ENCODE peak calls at places on chromosomes 1 and 21, in nine cellular contexts. B, A, H, S, Q, E, W, Z and G are unnamed samples.

GRCh38 chr1:169112241-169112640 is 5.8 kb downstream of the ATP1B1 start:
- DNase-seq in S (no peak), A (no peak), Z (no peak), Q (no peak), H (peak), E (no peak), W (no peak), B (no peak), G (no peak)

GRCh38 chr1:235095938-235096562 is 32.6 kb downstream of the TOMM20 start:
- DNase-seq in S (no peak), W (no peak), Q (no peak), E (no peak), H (no peak), B (no peak), A (no peak), Z (no peak), G (no peak)

GRCh38 chr21:16578912-16579311 is 849.1 kb downstream of the USP25 start:
- DNase-seq in A (no peak), E (peak), Q (no peak), S (no peak), B (peak), Z (no peak), W (no peak), H (no peak), G (no peak)

GRCh38 chr1:198700016-198700392 is 61.2 kb downstream of the PTPRC start:
- DNase-seq in H (no peak), Z (no peak), W (no peak), Q (no peak), A (no peak), S (no peak), E (no peak), B (no peak), G (no peak)

GRCh38 chr1:224662870-224663269 is 46.8 kb downstream of the CNIH3 start:
- DNase-seq in Z (no peak), W (no peak), A (no peak), B (no peak), Q (no peak), S (no peak), E (no peak), H (no peak), G (no peak)

GRCh38 chr1:12338017-12338416 is 108.2 kb downstream of the VPS13D start:
- DNase-seq in Q (no peak), H (no peak), A (no peak), B (peak), E (no peak), Z (no peak), W (no peak), S (no peak), G (no peak)

GRCh38 chr21:31894441-31894840 is 21.6 kb downstream of the HUNK start:
- DNase-seq in Z (no peak), A (no peak), B (no peak), E (no peak), H (no peak), Q (no peak), S (no peak), W (no peak), G (no peak)

GRCh38 chr1:12148958-12149790 is 17.6 kb upstream of the TNFRSF1B start:
- DNase-seq in W (no peak), Q (no peak), S (no peak), B (no peak), A (no peak), Z (no peak), E (no peak), H (no peak), G (no peak)

GRCh38 chr1:16984717-16985116 is 4.3 kb upstream of the MFAP2 start:
- DNase-seq in E (no peak), H (no peak), W (peak), Z (peak), Q (peak), S (no peak), B (peak), A (no peak), G (no peak)

GRCh38 chr1:184827600-184828368 is 73.1 kb upstream of the EDEM3 start:
- DNase-seq in A (no peak), H (no peak), B (peak), E (peak), Z (peak), W (no peak), S (no peak), Q (peak), G (no peak)

GRCh38 chr1:36297062-36297461 is 9.1 kb upstream of the SH3D21 start:
- DNase-seq in E (no peak), Z (peak), A (no peak), B (no peak), S (no peak), Q (peak), H (no peak), W (no peak), G (no peak)

GRCh38 chr1:8873001-8873400 is 5.5 kb downstream of the ENO1 start:
- DNase-seq in S (no peak), Q (no peak), A (no peak), W (no peak), H (no peak), E (no peak), B (no peak), Z (no peak), G (no peak)

GRCh38 chr1:119732465-119733168 is 20.9 kb downstream of the PHGDH start:
- DNase-seq in W (no peak), S (no peak), H (no peak), B (no peak), Z (no peak), E (no peak), Q (peak), A (no peak), G (no peak)

GRCh38 chr21:39645331-39645730 is 32.6 kb downstream of the B3GALT5 start:
- DNase-seq in E (no peak), W (no peak), H (no peak), Z (no peak), Q (no peak), B (no peak), S (no peak), A (no peak), G (no peak)

GRCh38 chr1:143720087-143721023 is 251.4 kb downstream of the FAM72C start:
- DNase-seq in B (peak), Z (no peak), W (peak), Q (peak), S (no peak), H (peak), A (no peak), E (no peak), G (peak)

GRCh38 chr1:3803905-3804626 is 7.8 kb upstream of the LRRC47 start:
- DNase-seq in A (no peak), Z (no peak), W (no peak), B (no peak), H (no peak), E (no peak), S (no peak), Q (no peak), G (no peak)

GRCh38 chr1:71660417-71660816 is 579.6 kb upstream of the ZRANB2 start:
- DNase-seq in Z (no peak), W (no peak), E (no peak), B (peak), S (no peak), H (no peak), Q (peak), A (no peak), G (no peak)

GRCh38 chr1:64246294-64246917 is 43.0 kb downstream of the UBE2U start:
- DNase-seq in Q (no peak), S (no peak), E (peak), B (peak), H (peak), Z (peak), A (no peak), W (no peak), G (no peak)

GRCh38 chr21:32558131-32558530 is 27.2 kb downstream of the TCP10L start:
- DNase-seq in Q (no peak), W (no peak), S (no peak), H (no peak), A (no peak), E (no peak), Z (no peak), B (no peak), G (no peak)

GRCh38 chr1:151984313-151984956 is 9.2 kb downstream of the S100A10 start:
- DNase-seq in A (no peak), Z (no peak), H (no peak), Q (no peak), E (no peak), W (no peak), S (no peak), B (no peak), G (no peak)

GRCh38 chr1:92784639-92785500 is at the start of gene EVI5:
- DNase-seq in W (peak), B (peak), Q (peak), Z (peak), S (peak), H (peak), E (peak), A (peak), G (peak)

GRCh38 chr1:236163460-236164153 is 21.3 kb downstream of the GPR137B start:
- DNase-seq in H (no peak), B (no peak), A (no peak), E (no peak), S (no peak), W (no peak), Q (no peak), Z (no peak), G (no peak)

GRCh38 chr1:23530089-23530749 is 814 bp downstream of the E2F2 start:
- DNase-seq in Z (no peak), A (no peak), E (no peak), Q (no peak), B (no peak), H (no peak), S (no peak), W (no peak), G (no peak)

GRCh38 chr1:23531695-23532094 is 662 bp upstream of the E2F2 start:
- DNase-seq in A (no peak), W (no peak), E (no peak), B (no peak), H (no peak), S (no peak), Z (no peak), Q (no peak), G (no peak)

GRCh38 chr1:23529146-23530088 is 1.6 kb downstream of the E2F2 start:
- DNase-seq in S (no peak), E (no peak), Q (peak), Z (no peak), W (no peak), A (no peak), B (no peak), H (peak), G (no peak)

GRCh38 chr1:23533288-23534130 is 2.5 kb upstream of the E2F2 start:
- DNase-seq in B (no peak), S (no peak), W (no peak), A (no peak), Z (peak), Q (peak), H (no peak), E (no peak), G (no peak)

DNA sequence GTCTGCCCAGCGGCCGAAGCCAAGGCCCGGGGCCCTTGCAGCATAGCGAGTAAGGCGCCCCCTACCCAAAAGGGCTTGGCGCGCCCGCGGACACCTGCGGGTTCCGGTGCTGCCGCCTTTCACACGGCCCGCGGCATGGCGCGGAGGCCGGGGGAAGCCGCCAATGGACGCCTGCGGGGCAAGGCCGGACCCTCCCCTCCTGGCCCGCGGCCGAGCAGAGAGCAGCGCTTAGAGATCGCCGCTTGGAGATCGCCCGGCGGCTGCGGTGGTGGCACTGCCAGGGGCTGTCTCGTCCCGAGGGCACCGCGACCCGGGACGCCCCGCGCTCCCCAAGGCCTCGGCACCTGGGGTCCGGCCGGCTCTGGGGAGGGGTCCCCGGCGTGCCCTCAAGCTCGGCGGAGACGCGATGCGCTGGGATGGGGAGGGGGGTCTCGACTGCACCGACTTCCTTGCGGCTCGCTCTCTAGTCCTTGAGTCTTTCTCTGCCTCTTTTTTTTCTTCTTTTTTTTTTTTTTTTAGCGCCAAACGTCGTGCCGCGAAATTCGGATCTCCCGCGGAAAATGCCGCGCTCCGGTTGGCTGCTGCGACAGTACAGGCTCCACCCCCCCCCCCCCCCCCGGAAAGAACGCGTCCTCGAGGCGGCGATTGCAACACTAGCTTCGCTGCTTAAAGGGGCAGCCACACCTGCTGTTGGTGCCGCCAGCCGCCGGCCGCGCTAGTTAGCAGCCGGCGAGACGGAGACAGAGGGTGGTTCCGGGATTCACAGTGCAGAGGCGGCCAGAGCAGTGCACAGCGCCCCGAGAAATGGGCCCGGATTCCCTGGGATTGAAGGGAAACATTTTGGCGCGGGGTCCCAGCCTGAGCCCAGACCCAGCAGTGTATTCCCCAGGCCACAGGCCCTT is at the start of gene E2F2:
- DNase-seq in H (peak), B (peak), S (peak), Q (peak), W (peak), A (peak), E (peak), Z (peak), G (peak)
- TF ChIP-seq CTCF in H (no peak), B (no peak), S (peak), Q (peak), W (no peak), A (peak), E (peak), Z (peak), G (no peak)

GRCh38 chr1:186999506-186999905 is 170.8 kb downstream of the PLA2G4A start:
- DNase-seq in S (no peak), Z (no peak), W (no peak), Q (no peak), H (no peak), E (no peak), A (no peak), B (no peak), G (no peak)
- TF ChIP-seq CTCF in S (no peak), Z (no peak), W (no peak), Q (no peak), H (no peak), E (no peak), A (no peak), B (no peak), G (no peak)

DNA sequence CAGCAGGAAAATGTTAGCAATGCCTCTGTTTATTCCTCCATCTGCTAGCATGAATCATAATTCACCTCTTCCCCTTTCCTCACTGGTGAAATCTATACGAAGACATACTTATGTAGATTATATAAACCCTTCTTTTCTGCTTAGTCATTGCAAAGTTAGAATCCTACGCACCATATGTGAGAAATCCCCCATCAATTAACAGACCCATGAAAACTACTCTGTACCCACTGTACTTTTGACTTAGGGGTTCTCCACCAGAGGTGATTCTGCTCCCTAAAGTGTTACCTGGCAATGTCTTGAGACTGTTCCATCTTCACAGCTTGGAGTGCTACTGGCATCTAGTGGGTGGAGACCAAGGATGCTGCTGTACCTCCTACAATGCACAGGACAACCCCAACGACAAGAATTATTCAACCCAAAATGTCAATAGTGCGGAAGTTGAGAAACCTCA is 49.6 kb upstream of the KCTD3 start:
- DNase-seq in Q (peak), W (no peak), H (peak), Z (peak), E (peak), A (no peak), S (no peak), B (peak), G (no peak)
- TF ChIP-seq CTCF in Q (peak), W (no peak), H (no peak), Z (no peak), E (no peak), A (no peak), S (peak), B (peak), G (no peak)

GRCh38 chr1:50271968-50272578 is 151.2 kb downstream of the DMRTA2 start:
- DNase-seq in A (peak), W (peak), Q (peak), E (peak), Z (peak), S (no peak), H (peak), B (peak), G (peak)
- TF ChIP-seq CTCF in A (no peak), W (peak), Q (peak), E (peak), Z (peak), S (peak), H (peak), B (peak), G (peak)

GRCh38 chr1:110474444-110474843 is 23.5 kb downstream of the PROK1 start:
- DNase-seq in S (no peak), Q (no peak), A (no peak), Z (no peak), B (no peak), E (no peak), W (no peak), H (no peak), G (no peak)

GRCh38 chr1:110466646-110467280 is 15.8 kb downstream of the PROK1 start:
- DNase-seq in B (no peak), W (no peak), Z (no peak), S (no peak), Q (no peak), H (no peak), E (no peak), A (no peak), G (no peak)

GRCh38 chr1:110472546-110472945 is 21.6 kb downstream of the PROK1 start:
- DNase-seq in Z (no peak), Q (no peak), H (no peak), A (no peak), S (no peak), W (no peak), B (no peak), E (no peak), G (no peak)

GRCh38 chr1:110475358-110476027 is 24.5 kb downstream of the PROK1 start:
- DNase-seq in E (no peak), Z (peak), S (no peak), A (no peak), W (no peak), Q (peak), H (peak), B (no peak), G (no peak)

GRCh38 chr1:110471131-110471530 is 20.2 kb downstream of the PROK1 start:
- DNase-seq in E (no peak), S (no peak), A (no peak), Z (no peak), W (no peak), B (no peak), H (peak), Q (no peak), G (no peak)
- TF ChIP-seq CTCF in E (no peak), S (no peak), A (no peak), Z (peak), W (no peak), B (peak), H (peak), Q (no peak), G (no peak)